ENCODE peak calls at places on chromosomes 16 and 17, in five cellular contexts. K, G, T, H and N are unnamed samples. For H3K27me3, the result is how much of the 10 kb centered on the place peaks cover.

GRCh38 chr16:66250686-66251405 is 115.6 kb upstream of the CDH5 start:
- DNase-seq in H (peak), G (no peak), K (peak), T (peak), N (peak)

GRCh38 chr16:72311426-72311825 is 139.5 kb upstream of the PMFBP1 start:
- DNase-seq in T (no peak), H (no peak), G (no peak), K (no peak), N (no peak)

GRCh38 chr17:78921437-78921971 is 3.7 kb downstream of the TIMP2 start:
- DNase-seq in K (no peak), T (no peak), G (no peak), H (no peak), N (no peak)

GRCh38 chr16:4614571-4615388 is at the start of gene UBALD1:
- DNase-seq in G (peak), K (peak), T (peak), H (peak), N (peak)

GRCh38 chr17:55426851-55427586 is 5.4 kb upstream of the MMD start:
- DNase-seq in H (no peak), K (no peak), T (no peak), G (no peak), N (no peak)

GRCh38 chr16:88352261-88353200 is 30.2 kb upstream of the ZNF469 start:
- DNase-seq in K (no peak), H (no peak), G (no peak), T (no peak), N (no peak)

GRCh38 chr17:20121359-20122235 is 112.4 kb downstream of the SPECC1 start:
- DNase-seq in G (peak), H (peak), T (peak), K (no peak), N (peak)

GRCh38 chr17:58337600-58338453 is 9.2 kb upstream of the TSPOAP1 start:
- DNase-seq in G (peak), H (peak), K (peak), T (peak), N (peak)

GRCh38 chr17:48791128-48792032 is 25.6 kb downstream of the TTLL6 start:
- DNase-seq in K (peak), T (peak), G (peak), H (peak), N (peak)

GRCh38 chr16:82454152-82454551 is 172.6 kb upstream of the CDH13 start:
- DNase-seq in H (no peak), T (no peak), K (no peak), G (no peak), N (no peak)
- H3K4me3 ChIP-seq in H (no peak), T (no peak), K (no peak), G (no peak), N (no peak)

DNA sequence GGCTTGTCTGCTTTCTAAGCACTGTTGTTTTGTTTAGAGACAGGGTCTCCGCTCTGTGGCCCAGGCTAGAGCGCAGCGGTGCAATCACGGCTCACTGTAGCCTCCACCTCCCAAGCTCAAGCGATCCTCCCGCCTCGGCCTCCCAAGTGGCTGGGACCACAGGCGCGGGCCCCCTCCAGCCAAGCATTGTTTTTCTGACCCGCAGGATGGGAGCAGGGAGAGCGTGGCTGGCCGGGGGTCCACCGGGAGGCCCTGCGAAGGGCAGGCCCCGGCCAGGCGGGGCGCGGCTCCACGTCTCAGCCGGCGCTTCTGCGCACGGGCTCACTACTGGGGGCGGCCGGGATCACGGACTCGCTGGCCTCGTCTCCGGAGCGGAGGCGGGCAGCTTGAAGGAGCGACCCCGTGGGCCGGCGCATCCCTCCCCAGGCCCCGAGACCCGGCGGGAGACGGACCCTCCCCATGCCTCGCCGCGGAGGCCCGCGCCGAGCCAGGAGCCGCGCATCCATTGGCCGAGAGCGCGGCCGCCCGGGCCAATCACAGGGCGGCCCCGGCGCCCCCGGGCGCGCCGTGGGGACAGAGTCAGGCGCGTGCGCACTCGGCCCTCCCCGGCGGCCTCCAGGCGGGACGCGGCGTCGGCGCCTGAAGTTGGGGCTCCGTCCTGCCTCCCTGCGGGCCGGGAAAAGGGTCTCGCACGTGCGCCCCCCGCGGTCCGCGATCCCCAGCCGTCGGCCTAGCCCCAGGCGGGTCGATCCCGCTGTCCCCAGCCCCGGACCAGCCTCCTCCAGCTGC is 24.9 kb downstream of the ACTG1 start:
- DNase-seq in G (no peak), H (peak), T (peak), K (peak), N (peak)
- H3K27ac ChIP-seq in G (no peak), H (peak), T (peak), K (peak), N (peak)

GRCh38 chr17:7922499-7923289 is 6.6 kb upstream of the RNF227 start:
- DNase-seq in G (peak), H (peak), T (peak), K (peak), N (peak)
- H3K27me3 ChIP-seq in G (under half), H (under half), T (under half), K (under half), N (under half)

GRCh38 chr17:21288581-21289017 is 4.1 kb downstream of the MAP2K3 start:
- DNase-seq in H (no peak), K (no peak), T (peak), G (no peak), N (no peak)

GRCh38 chr17:21289902-21290571 is 5.5 kb downstream of the MAP2K3 start:
- DNase-seq in T (peak), H (no peak), K (peak), G (no peak), N (no peak)

GRCh38 chr17:21291357-21291756 is 6.8 kb downstream of the MAP2K3 start:
- DNase-seq in K (no peak), T (no peak), G (no peak), H (no peak), N (no peak)

GRCh38 chr17:21287703-21288449 is 3.4 kb downstream of the MAP2K3 start:
- DNase-seq in K (peak), G (peak), H (peak), T (peak), N (peak)

GRCh38 chr17:21289175-21289901 is 4.8 kb downstream of the MAP2K3 start:
- DNase-seq in G (no peak), K (no peak), H (no peak), T (peak), N (no peak)
- H3K4me3 ChIP-seq in G (no peak), K (no peak), H (no peak), T (peak), N (no peak)